ENCODE peak calls at places on chromosomes 4 and X, in five cellular contexts. M, Q, I, D and V are unnamed samples.

GRCh38 chr4:20126906-20127305 is 124.8 kb upstream of the SLIT2 start:
- DNase-seq in M (peak), Q (peak), I (no peak), D (no peak), V (no peak)

GRCh38 chr4:25702848-25703247 is 47.2 kb downstream of the SLC34A2 start:
- DNase-seq in M (no peak), Q (peak), I (peak), D (peak), V (no peak)

GRCh38 chr4:152246659-152247058 is 289.2 kb downstream of the FBXW7 start:
- DNase-seq in M (no peak), Q (no peak), I (no peak), D (no peak), V (no peak)

GRCh38 chr4:162865102-162865501 is 301.6 kb downstream of the NAF1 start:
- DNase-seq in M (peak), Q (no peak), I (no peak), D (no peak), V (no peak)

GRCh38 chrX:42022158-42022557 is 98.8 kb upstream of the CASK start:
- DNase-seq in M (no peak), Q (no peak), I (no peak), D (no peak), V (no peak)

GRCh38 chr4:6495296-6495590 is 22.8 kb upstream of the PPP2R2C start:
- DNase-seq in M (no peak), Q (no peak), I (no peak), D (no peak), V (no peak)

GRCh38 chr4:147084861-147085260 is 139.2 kb upstream of the TTC29 start:
- DNase-seq in M (no peak), Q (no peak), I (no peak), D (no peak), V (no peak)

GRCh38 chr4:120466429-120466828 is 399.8 kb upstream of the MAD2L1 start:
- DNase-seq in M (no peak), Q (no peak), I (no peak), D (no peak), V (no peak)

GRCh38 chr4:2526559-2526958 is 9.9 kb upstream of the FAM193A start:
- DNase-seq in M (no peak), Q (no peak), I (no peak), D (no peak), V (no peak)

GRCh38 chrX:68994135-68994882 is 165.5 kb downstream of the EFNB1 start:
- DNase-seq in M (no peak), Q (no peak), I (no peak), D (no peak), V (no peak)

GRCh38 chr4:107826427-107826980 is 1.8 kb downstream of the SGMS2 start:
- DNase-seq in M (peak), Q (no peak), I (no peak), D (no peak), V (no peak)

GRCh38 chr4:10457255-10457801 is at the start of gene ZNF518B:
- DNase-seq in M (peak), Q (peak), I (no peak), D (peak), V (peak)

GRCh38 chr4:114921790-114922581 is 191.4 kb downstream of the NDST4 start:
- DNase-seq in M (no peak), Q (peak), I (no peak), D (no peak), V (no peak)

GRCh38 chrX:47595701-47596655 is 13.7 kb downstream of the TIMP1 start:
- DNase-seq in M (peak), Q (peak), I (no peak), D (peak), V (no peak)

GRCh38 chr4:147707892-147708672 is 23.8 kb upstream of the ARHGAP10 start:
- DNase-seq in M (peak), Q (peak), I (no peak), D (peak), V (peak)

GRCh38 chrX:69761633-69762032 is 145.7 kb downstream of the EDA start:
- DNase-seq in M (no peak), Q (no peak), I (no peak), D (no peak), V (no peak)

GRCh38 chr4:11743961-11744360 is 315.3 kb upstream of the HS3ST1 start:
- DNase-seq in M (no peak), Q (no peak), I (no peak), D (peak), V (no peak)

GRCh38 chr4:187996502-187997177 is 1.1 kb downstream of the ZFP42 start:
- DNase-seq in M (no peak), Q (no peak), I (no peak), D (no peak), V (no peak)

GRCh38 chrX:136639506-136640176 is 8.3 kb upstream of the CD40LG start:
- DNase-seq in M (peak), Q (peak), I (peak), D (peak), V (no peak)

GRCh38 chr4:117983541-117984451 is 50.5 kb upstream of the NDST3 start:
- DNase-seq in M (peak), Q (peak), I (peak), D (no peak), V (no peak)

GRCh38 chr4:68416591-68416990 is 30.7 kb upstream of the TMPRSS11E start:
- DNase-seq in M (peak), Q (no peak), I (no peak), D (no peak), V (no peak)

GRCh38 chr4:12880844-12881243 is 603.3 kb downstream of the RAB28 start:
- DNase-seq in M (no peak), Q (no peak), I (no peak), D (no peak), V (no peak)

GRCh38 chrX:47568656-47569295 is 7.8 kb downstream of the ARAF start:
- DNase-seq in M (peak), Q (no peak), I (no peak), D (no peak), V (peak)

GRCh38 chrX:71652405-71652804 is 14.9 kb upstream of the LOC101059915 start:
- DNase-seq in M (peak), Q (peak), I (peak), D (peak), V (peak)

GRCh38 chrX:132615396-132616131 is 126.7 kb upstream of the MBNL3 start:
- DNase-seq in M (peak), Q (peak), I (no peak), D (peak), V (peak)

GRCh38 chr4:60582167-60582566 is 618.0 kb upstream of the ADGRL3 start:
- DNase-seq in M (no peak), Q (no peak), I (no peak), D (no peak), V (no peak)

GRCh38 chrX:115694028-115694427 is 133.1 kb downstream of the PLS3 start:
- DNase-seq in M (no peak), Q (no peak), I (no peak), D (no peak), V (no peak)

GRCh38 chrX:131841496-131842410 is 181.3 kb upstream of the STK26 start:
- DNase-seq in M (peak), Q (peak), I (no peak), D (peak), V (peak)

GRCh38 chr4:101066586-101066985 is 280.7 kb downstream of the PPP3CA start:
- DNase-seq in M (no peak), Q (no peak), I (no peak), D (no peak), V (no peak)

GRCh38 chr4:7872264-7872771 is 67.3 kb downstream of the AFAP1 start:
- DNase-seq in M (peak), Q (peak), I (peak), D (peak), V (no peak)

GRCh38 chr4:151689211-151689991 is 71.4 kb downstream of the GATB start:
- DNase-seq in M (no peak), Q (no peak), I (no peak), D (no peak), V (no peak)

GRCh38 chr4:98728433-98728832 is 70.0 kb upstream of the TSPAN5 start:
- DNase-seq in M (peak), Q (peak), I (peak), D (peak), V (no peak)

GRCh38 chr4:2626231-2626630 is 89.8 kb downstream of the FAM193A start:
- DNase-seq in M (no peak), Q (no peak), I (no peak), D (no peak), V (no peak)

GRCh38 chr4:113382704-113383103 is 333.3 kb downstream of the ANK2 start:
- DNase-seq in M (no peak), Q (peak), I (no peak), D (peak), V (no peak)

GRCh38 chr4:174686826-174687225 is 142.2 kb downstream of the GLRA3 start:
- DNase-seq in M (no peak), Q (peak), I (no peak), D (no peak), V (no peak)

GRCh38 chrX:139826065-139827044 is 106.5 kb downstream of the ATP11C start:
- DNase-seq in M (peak), Q (peak), I (no peak), D (peak), V (no peak)

GRCh38 chrX:27765718-27766117 is 42.1 kb upstream of the MAGEB10 start:
- DNase-seq in M (no peak), Q (no peak), I (no peak), D (no peak), V (no peak)

GRCh38 chrX:84865113-84865512 is 138.6 kb upstream of the APOOL start:
- DNase-seq in M (peak), Q (peak), I (no peak), D (no peak), V (no peak)

DNA sequence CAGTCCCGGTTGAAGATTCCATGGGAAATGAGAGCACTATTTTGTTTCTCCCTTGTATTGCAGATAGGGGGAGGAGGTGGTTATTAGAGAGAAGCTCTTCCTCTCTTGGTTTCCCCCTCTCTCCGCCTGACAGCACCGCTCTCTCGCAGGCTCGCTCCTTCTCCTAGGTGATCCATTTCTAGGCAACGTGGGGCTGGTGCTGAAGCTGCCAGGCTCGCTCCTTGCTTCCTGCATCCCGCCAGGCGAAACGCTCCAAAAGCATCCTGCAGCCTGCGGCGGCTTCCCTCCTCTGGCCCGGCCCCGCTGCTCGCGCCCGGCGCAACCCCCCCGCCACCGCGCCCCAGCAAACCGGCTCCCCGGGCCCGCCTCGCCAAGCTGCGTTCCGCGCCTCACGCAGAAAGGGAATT is at the start of gene GRID2:
- DNase-seq in M (peak), Q (peak), I (no peak), D (peak), V (no peak)
- H3K4me3 ChIP-seq in M (no peak), Q (no peak), I (no peak), D (no peak), V (no peak)

DNA sequence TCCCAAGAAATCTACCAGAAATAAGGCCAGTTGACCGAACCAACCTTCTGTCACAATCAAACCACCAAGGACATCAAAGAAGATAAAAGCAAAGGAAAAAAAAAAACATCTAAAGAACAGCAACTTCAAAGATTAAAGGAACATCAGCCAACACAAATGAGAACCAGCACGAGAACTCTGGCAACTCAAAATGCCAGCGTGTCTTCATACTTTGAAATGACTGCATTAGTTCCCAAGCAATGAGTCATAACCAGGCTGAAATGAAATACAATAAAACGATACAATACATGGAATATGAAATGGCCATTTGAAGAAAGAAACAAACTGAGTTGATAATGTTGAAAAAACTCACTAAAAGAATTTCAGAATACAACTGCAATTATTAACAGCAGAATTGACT is 611.6 kb upstream of the GRIA3 start:
- DNase-seq in M (peak), Q (no peak), I (no peak), D (no peak), V (no peak)
- H3K4me3 ChIP-seq in M (no peak), Q (no peak), I (no peak), D (no peak), V (no peak)

DNA sequence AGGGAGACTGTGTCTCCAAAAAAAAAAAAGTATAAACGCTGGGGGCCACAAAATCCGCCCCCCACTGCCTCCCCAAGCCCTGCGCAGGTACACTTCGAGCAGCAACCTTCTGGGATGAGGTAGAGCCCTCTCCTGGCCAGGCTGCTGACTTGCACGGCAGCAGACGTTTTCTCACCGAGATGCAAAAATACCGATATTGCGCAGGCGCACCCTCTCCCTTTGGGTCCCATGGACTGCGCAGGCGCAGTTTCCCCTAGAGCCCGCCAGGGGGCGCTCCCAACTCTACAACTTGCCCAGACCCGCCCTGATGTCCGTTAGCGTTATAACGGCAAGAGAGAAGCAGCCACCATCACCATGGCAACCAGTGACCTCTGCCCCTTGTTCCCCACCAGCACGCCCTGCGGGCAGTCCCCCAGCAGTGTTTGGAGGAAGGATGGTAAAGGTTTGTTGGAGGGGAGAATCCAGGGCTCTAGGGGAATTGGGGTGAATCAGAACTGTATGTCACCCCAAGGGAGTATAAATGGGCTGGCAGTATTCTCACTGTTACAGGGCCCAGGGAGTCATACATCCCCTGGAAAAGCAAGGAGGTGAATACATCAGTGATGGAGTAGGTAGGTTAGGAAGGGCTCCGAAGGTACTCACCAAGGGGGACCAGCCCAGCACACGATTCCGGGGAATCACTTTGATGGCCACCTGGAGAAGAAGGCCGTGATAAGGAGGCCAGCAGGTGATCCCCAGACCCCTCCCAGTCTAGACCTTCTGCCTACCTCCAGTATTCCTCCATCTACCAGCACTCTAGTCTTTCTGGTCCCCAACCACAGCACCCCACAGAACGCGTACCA is 1.5 kb downstream of the PIM2 start:
- DNase-seq in M (peak), Q (peak), I (peak), D (peak), V (peak)
- H3K4me3 ChIP-seq in M (peak), Q (peak), I (peak), D (peak), V (peak)

GRCh38 chrX:24055043-24055356 is 244 bp downstream of the EIF2S3 start:
- DNase-seq in M (no peak), Q (no peak), I (no peak), D (no peak), V (no peak)
- H3K4me3 ChIP-seq in M (no peak), Q (no peak), I (no peak), D (no peak), V (peak)

GRCh38 chrX:110267874-110268273 is 50.0 kb downstream of the AMMECR1 start:
- DNase-seq in M (no peak), Q (no peak), I (no peak), D (no peak), V (no peak)
- H3K4me3 ChIP-seq in M (no peak), Q (no peak), I (no peak), D (no peak), V (no peak)